ENCODE peak calls at places on chromosomes 3 and 15, in four cellular contexts. L is K562, H is GM12891, Y is GM12878. M is an unnamed sample.
A peak's percentile ranks its signal among the peaks of the same experiment; 100 is the strongest.

GRCh38 chr15:57485869-57486268 is 105.8 kb upstream of the MYZAP start:
- DNase-seq in L (no peak), H (no peak), Y (no peak), M (no peak)

GRCh38 chr3:69266585-69266984 is 119.3 kb downstream of the FRMD4B start:
- DNase-seq in L (no peak), H (no peak), Y (no peak), M (no peak)

GRCh38 chr3:87855626-87856025 is 203.2 kb downstream of the CGGBP1 start:
- DNase-seq in L (peak; percentile 12), H (no peak), Y (no peak), M (no peak)

GRCh38 chr3:122969585-122970453 is 57.7 kb downstream of the SEMA5B start:
- DNase-seq in L (no peak), H (no peak), Y (no peak), M (no peak)

GRCh38 chr3:32238027-32238815 is at the start of gene CMTM8:
- DNase-seq in L (peak; percentile 14), H (peak; percentile 49), Y (no peak), M (peak; percentile 50)

GRCh38 chr3:142857056-142857455 is 31.8 kb downstream of the PCOLCE2 start:
- DNase-seq in L (peak; percentile 17), H (no peak), Y (no peak), M (peak; percentile 24)

GRCh38 chr15:73564255-73564654 is 68.9 kb downstream of the NPTN start:
- DNase-seq in L (peak; percentile 69), H (no peak), Y (no peak), M (peak; percentile 35)

GRCh38 chr3:170128259-170128976 is 53.1 kb downstream of the PHC3 start:
- DNase-seq in L (no peak), H (peak; percentile 17), Y (peak; percentile 84), M (peak; percentile 75)

GRCh38 chr15:95812491-95812890 is 518.0 kb upstream of the NR2F2 start:
- DNase-seq in L (no peak), H (no peak), Y (no peak), M (no peak)

GRCh38 chr3:100060685-100061484 is 53.4 kb downstream of the FILIP1L start:
- DNase-seq in L (peak; percentile 75), H (no peak), Y (no peak), M (peak; percentile 74)

GRCh38 chr15:35271371-35272043 is 186.4 kb upstream of the NANOGP8 start:
- DNase-seq in L (no peak), H (no peak), Y (no peak), M (no peak)

GRCh38 chr3:129934234-129935123 is 40.0 kb upstream of the TRH start:
- DNase-seq in L (peak; percentile 48), H (peak; percentile 27), Y (no peak), M (no peak)

GRCh38 chr3:11391172-11391879 is 119.1 kb downstream of the ATG7 start:
- DNase-seq in L (no peak), H (no peak), Y (no peak), M (no peak)

GRCh38 chr3:155308831-155309230 is 15.3 kb upstream of the STRIT1 start:
- DNase-seq in L (no peak), H (no peak), Y (no peak), M (no peak)

GRCh38 chr15:98416222-98416835 is 232.0 kb upstream of the IGF1R start:
- DNase-seq in L (no peak), H (no peak), Y (no peak), M (no peak)

GRCh38 chr3:124986153-124987143 is 51.9 kb upstream of the MUC13 start:
- DNase-seq in L (peak; percentile 11), H (no peak), Y (no peak), M (no peak)

GRCh38 chr3:58323795-58324674 is 8.7 kb upstream of the PXK start:
- DNase-seq in L (peak; percentile 46), H (no peak), Y (no peak), M (no peak)

GRCh38 chr15:71598741-71599140 is 211.6 kb upstream of the NR2E3 start:
- DNase-seq in L (no peak), H (no peak), Y (no peak), M (no peak)

GRCh38 chr15:74168673-74169274 is 4.7 kb upstream of the ISLR start:
- DNase-seq in L (no peak), H (no peak), Y (no peak), M (no peak)

GRCh38 chr15:90191795-90192494 is 9.2 kb upstream of the SEMA4B start:
- DNase-seq in L (peak; percentile 67), H (no peak), Y (peak; percentile 70), M (peak; percentile 69)

GRCh38 chr15:34436956-34437442 is 609 bp downstream of the GOLGA8A start:
- DNase-seq in L (peak; percentile 74), H (peak; percentile 52), Y (no peak), M (no peak)

GRCh38 chr15:95910643-95911212 is 419.8 kb upstream of the NR2F2 start:
- DNase-seq in L (no peak), H (no peak), Y (no peak), M (no peak)

GRCh38 chr3:31539275-31539674 is 6.5 kb downstream of the STT3B start:
- DNase-seq in L (no peak), H (no peak), Y (no peak), M (no peak)

GRCh38 chr3:36695769-36696137 is 68.6 kb downstream of the DCLK3 start:
- DNase-seq in L (no peak), H (no peak), Y (no peak), M (no peak)

GRCh38 chr15:53627279-53627678 is 132.2 kb downstream of the WDR72 start:
- DNase-seq in L (no peak), H (no peak), Y (no peak), M (no peak)

GRCh38 chr15:96692826-96693225 is 362.3 kb downstream of the NR2F2 start:
- DNase-seq in L (no peak), H (no peak), Y (no peak), M (no peak)

GRCh38 chr3:106593381-106593780 is 724.6 kb upstream of the CBLB start:
- DNase-seq in L (no peak), H (no peak), Y (no peak), M (no peak)

GRCh38 chr3:188821998-188822397 is 349.8 kb upstream of the TPRG1 start:
- DNase-seq in L (no peak), H (no peak), Y (no peak), M (peak; percentile 79)

GRCh38 chr3:43233062-43233461 is 53.3 kb upstream of the SNRK start:
- DNase-seq in L (no peak), H (no peak), Y (no peak), M (no peak)

GRCh38 chr15:81480645-81481053 is 106.6 kb upstream of the TMC3 start:
- DNase-seq in L (peak; percentile 69), H (no peak), Y (peak; percentile 11), M (no peak)
- TF ChIP-seq SPI1 in L (peak; percentile 97), H (peak; percentile 93), Y (peak; percentile 92), M (peak; percentile 94)

GRCh38 chr15:40470423-40471104 is at the start of gene CHST14:
- DNase-seq in L (peak; percentile 77), H (peak; percentile 90), Y (no peak), M (peak; percentile 50)
- TF ChIP-seq SPI1 in L (no peak), H (no peak), Y (no peak), M (no peak)

GRCh38 chr15:66089049-66089448 is 164.5 kb downstream of the MEGF11 start:
- DNase-seq in L (no peak), H (no peak), Y (no peak), M (no peak)
- TF ChIP-seq SPI1 in L (no peak), H (no peak), Y (no peak), M (no peak)

DNA sequence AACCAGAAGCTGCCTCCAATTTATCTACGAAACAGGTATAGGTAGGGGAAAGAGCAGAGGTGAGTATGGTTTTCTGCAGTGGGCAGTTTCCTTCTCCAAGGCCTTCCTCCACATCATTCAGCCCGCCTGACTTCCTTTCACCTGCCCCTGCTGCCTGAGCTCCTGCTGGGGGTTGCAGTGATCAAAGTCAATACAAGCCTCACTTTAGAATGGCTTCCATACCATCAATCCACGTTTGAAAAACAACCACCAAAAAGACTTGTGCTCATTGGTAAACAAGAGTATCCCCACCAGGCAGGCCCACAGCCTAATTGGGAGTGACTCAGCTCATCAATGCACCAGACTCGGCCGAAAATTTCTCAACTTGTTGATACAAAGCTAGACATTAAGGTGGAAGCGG is 159.9 kb downstream of the MAGI1 start:
- DNase-seq in L (no peak), H (no peak), Y (no peak), M (no peak)
- TF ChIP-seq SPI1 in L (no peak), H (no peak), Y (no peak), M (no peak)